ENCODE peak calls at places on chromosomes 11 and 22, in eight cellular contexts. W is ACHN; A is stimulated activated CD4-positive, alpha-beta T cell treated with anti-CD3 and anti-CD28 coated beads, Interleukin-4, amount 100 ng/mL, for 48 hours; I is endodermal cell; G is CD4-positive, alpha-beta memory T cell; V is fibroblast of pulmonary artery; E is amygdala; L is stimulated activated naive CD4-positive, alpha-beta T cell. J is an unnamed sample.

GRCh38 chr22:17590586-17590985 is 27.3 kb downstream of the SLC25A18 start:
- DNase-seq in W (no peak), A (no peak), I (no peak), G (no peak), V (no peak), E (no peak), L (no peak), J (no peak)

GRCh38 chr11:47590026-47590861 is 3.8 kb downstream of the FAM180B start:
- DNase-seq in W (no peak), A (no peak), I (peak), G (no peak), V (no peak), E (no peak), L (no peak), J (no peak)

GRCh38 chr11:18802381-18803257 is 11.0 kb upstream of the PTPN5 start:
- DNase-seq in W (peak), A (no peak), I (peak), G (peak), V (peak), E (peak), L (no peak), J (peak)

GRCh38 chr22:39954584-39955055 is 5.6 kb upstream of the TMA7B start:
- DNase-seq in W (no peak), A (no peak), I (no peak), G (no peak), V (peak), E (no peak), L (no peak), J (peak)

GRCh38 chr22:47328550-47329243 is 566.2 kb downstream of the TBC1D22A start:
- DNase-seq in W (no peak), A (no peak), I (no peak), G (no peak), V (peak), E (no peak), L (no peak), J (peak)

GRCh38 chr11:121437686-121438078 is 14.4 kb upstream of the SORL1 start:
- DNase-seq in W (no peak), A (no peak), I (no peak), G (no peak), V (no peak), E (no peak), L (no peak), J (no peak)

GRCh38 chr11:43997022-43997665 is 50.6 kb upstream of the ACCSL start:
- DNase-seq in W (no peak), A (no peak), I (no peak), G (no peak), V (no peak), E (no peak), L (no peak), J (no peak)

GRCh38 chr11:121351089-121351488 is 58.5 kb downstream of the SC5D start:
- DNase-seq in W (no peak), A (no peak), I (no peak), G (no peak), V (no peak), E (no peak), L (no peak), J (no peak)

GRCh38 chr11:65389294-65389980 is 3.0 kb downstream of the FRMD8 start:
- DNase-seq in W (no peak), A (no peak), I (no peak), G (no peak), V (no peak), E (no peak), L (no peak), J (no peak)

GRCh38 chr11:380996-381395 is 11.7 kb downstream of the B4GALNT4 start:
- DNase-seq in W (no peak), A (no peak), I (no peak), G (no peak), V (no peak), E (no peak), L (no peak), J (no peak)

J was measured in GM03348.